ENCODE peak calls at places on chromosome 13, in four cellular contexts. X, D, J and A are unnamed samples.
A peak's percentile ranks its signal among the peaks of the same experiment; 100 is the strongest.

GRCh38 chr13:50167224-50167947 is 152.1 kb downstream of the KCNRG start:
- DNase-seq in J (no peak), D (no peak), X (no peak), A (no peak)

GRCh38 chr13:27923794-27924528 is 4.2 kb downstream of the PDX1 start:
- DNase-seq in X (no peak), J (no peak), D (no peak), A (peak; percentile 58)

GRCh38 chr13:50334944-50335343 is 319.7 kb downstream of the KCNRG start:
- DNase-seq in J (peak; percentile 30), X (peak; percentile 50), D (no peak), A (no peak)

GRCh38 chr13:66689628-66690027 is 540.5 kb downstream of the PCDH9 start:
- DNase-seq in X (no peak), D (no peak), J (no peak), A (peak; percentile 9)

GRCh38 chr13:35979378-35979911 is 151.7 kb downstream of the DCLK1 start:
- DNase-seq in D (no peak), J (no peak), X (no peak), A (no peak)

GRCh38 chr13:97395437-97396136 is 38.4 kb upstream of the RAP2A start:
- DNase-seq in J (no peak), X (no peak), D (no peak), A (no peak)

GRCh38 chr13:84563611-84564010 is 681.3 kb upstream of the SLITRK1 start:
- DNase-seq in J (no peak), X (no peak), D (no peak), A (no peak)

GRCh38 chr13:33649212-33649917 is 168.6 kb upstream of the RFC3 start:
- DNase-seq in X (peak; percentile 14), J (no peak), D (no peak), A (no peak)

GRCh38 chr13:36601186-36601585 is 72.6 kb upstream of the SERTM1 start:
- DNase-seq in J (no peak), X (no peak), D (no peak), A (no peak)

GRCh38 chr13:91389186-91389585 is 9.2 kb upstream of the GPC5 start:
- DNase-seq in X (no peak), D (no peak), J (no peak), A (no peak)

GRCh38 chr13:112951674-112952371 is 17.2 kb upstream of the MCF2L start:
- DNase-seq in X (peak; percentile 95), D (no peak), J (no peak), A (no peak)
- TF ChIP-seq JUNB in X (no peak), D (no peak), J (no peak), A (no peak)

GRCh38 chr13:24868874-24869273 is 104.9 kb downstream of the RNF17 start:
- DNase-seq in X (no peak), D (no peak), J (no peak), A (no peak)

GRCh38 chr13:24865158-24865557 is 101.2 kb downstream of the RNF17 start:
- DNase-seq in D (no peak), J (no peak), X (no peak), A (no peak)

GRCh38 chr13:24863748-24864540 is 100.0 kb downstream of the RNF17 start:
- DNase-seq in J (peak; percentile 41), X (no peak), D (no peak), A (no peak)

GRCh38 chr13:24864579-24864978 is 100.6 kb downstream of the RNF17 start:
- DNase-seq in J (no peak), X (no peak), D (no peak), A (no peak)

GRCh38 chr13:24866488-24866887 is 102.5 kb downstream of the RNF17 start:
- DNase-seq in D (no peak), J (no peak), X (no peak), A (no peak)
- TF ChIP-seq POLR2AphosphoS5 in D (no peak), J (no peak), X (no peak), A (no peak)

GRCh38 chr13:76245216-76245615 is 609.1 kb downstream of the LMO7 start:
- DNase-seq in J (no peak), X (no peak), D (no peak), A (no peak)
- TF ChIP-seq JUNB in J (no peak), X (no peak), D (no peak), A (no peak)

DNA sequence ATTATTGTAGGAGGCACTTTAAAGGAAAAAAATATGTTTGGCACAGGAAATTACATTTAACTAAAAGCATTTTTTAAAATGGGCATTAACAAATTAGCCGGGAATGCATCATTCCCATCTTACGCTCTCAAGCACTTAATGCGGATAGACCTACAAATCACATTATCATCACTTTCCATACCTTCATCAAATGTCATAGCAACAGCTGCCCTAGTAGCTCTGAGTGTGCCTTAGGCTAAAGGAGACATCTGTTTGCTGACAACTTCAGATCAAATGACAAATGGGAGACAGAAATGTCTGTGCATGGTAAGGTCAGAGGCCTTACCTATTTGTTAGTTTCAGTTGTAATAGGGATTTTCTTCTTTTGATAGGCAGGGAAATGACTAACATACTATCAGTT is 773.2 kb upstream of the SLC10A2 start:
- DNase-seq in D (no peak), J (no peak), X (no peak), A (no peak)
- TF ChIP-seq POLR2AphosphoS5 in D (no peak), J (no peak), X (no peak), A (no peak)

GRCh38 chr13:23711355-23711754 is 141.1 kb downstream of the TNFRSF19 start:
- DNase-seq in X (no peak), D (peak; percentile 15), J (no peak), A (no peak)

GRCh38 chr13:23705578-23705977 is 135.4 kb downstream of the TNFRSF19 start:
- DNase-seq in J (no peak), D (no peak), X (peak; percentile 42), A (no peak)

GRCh38 chr13:23709521-23709920 is 139.3 kb downstream of the TNFRSF19 start:
- DNase-seq in D (no peak), J (no peak), X (no peak), A (no peak)

GRCh38 chr13:23710366-23710765 is 140.2 kb downstream of the TNFRSF19 start:
- DNase-seq in X (no peak), D (no peak), J (no peak), A (no peak)

DNA sequence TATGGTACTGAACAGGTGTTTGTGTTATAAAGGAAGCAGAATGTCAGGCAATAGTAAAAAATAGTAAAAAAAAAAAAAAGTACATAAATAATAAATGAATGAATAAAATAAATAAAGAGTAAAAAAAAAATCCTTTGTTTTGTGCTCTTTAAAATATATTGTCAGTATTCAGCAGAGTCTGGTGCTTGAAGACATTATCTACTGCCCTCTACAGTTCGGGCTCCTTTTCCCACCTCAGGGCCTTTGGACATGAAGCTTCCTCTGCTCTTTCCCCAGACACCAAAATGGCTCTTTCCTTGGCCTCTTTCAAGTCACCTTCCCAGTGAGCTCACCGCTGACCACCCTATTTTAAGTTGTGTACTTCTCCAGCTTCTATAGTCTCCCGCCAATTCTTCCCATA is 137.5 kb downstream of the TNFRSF19 start:
- DNase-seq in X (no peak), J (no peak), D (no peak), A (no peak)
- TF ChIP-seq JUNB in X (no peak), J (no peak), D (no peak), A (no peak)

GRCh38 chr13:113552786-113553540 is 31.6 kb upstream of the TFDP1 start:
- DNase-seq in X (no peak), J (no peak), D (no peak), A (no peak)

GRCh38 chr13:113548778-113549621 is 35.6 kb upstream of the TFDP1 start:
- DNase-seq in J (peak; percentile 42), X (no peak), D (no peak), A (no peak)

GRCh38 chr13:113552079-113552478 is 32.5 kb upstream of the TFDP1 start:
- DNase-seq in J (no peak), D (no peak), X (no peak), A (no peak)

GRCh38 chr13:113550453-113550852 is 34.1 kb upstream of the TFDP1 start:
- DNase-seq in J (no peak), X (no peak), D (no peak), A (no peak)

GRCh38 chr13:113551081-113552000 is 33.2 kb upstream of the TFDP1 start:
- DNase-seq in J (no peak), D (no peak), X (no peak), A (no peak)
- TF ChIP-seq POLR2AphosphoS5 in J (no peak), D (no peak), X (no peak), A (no peak)

GRCh38 chr13:111872475-111873150 is 194.3 kb upstream of the SOX1 start:
- DNase-seq in X (no peak), D (no peak), J (no peak), A (no peak)
- TF ChIP-seq JUNB in X (no peak), D (no peak), J (no peak), A (no peak)

DNA sequence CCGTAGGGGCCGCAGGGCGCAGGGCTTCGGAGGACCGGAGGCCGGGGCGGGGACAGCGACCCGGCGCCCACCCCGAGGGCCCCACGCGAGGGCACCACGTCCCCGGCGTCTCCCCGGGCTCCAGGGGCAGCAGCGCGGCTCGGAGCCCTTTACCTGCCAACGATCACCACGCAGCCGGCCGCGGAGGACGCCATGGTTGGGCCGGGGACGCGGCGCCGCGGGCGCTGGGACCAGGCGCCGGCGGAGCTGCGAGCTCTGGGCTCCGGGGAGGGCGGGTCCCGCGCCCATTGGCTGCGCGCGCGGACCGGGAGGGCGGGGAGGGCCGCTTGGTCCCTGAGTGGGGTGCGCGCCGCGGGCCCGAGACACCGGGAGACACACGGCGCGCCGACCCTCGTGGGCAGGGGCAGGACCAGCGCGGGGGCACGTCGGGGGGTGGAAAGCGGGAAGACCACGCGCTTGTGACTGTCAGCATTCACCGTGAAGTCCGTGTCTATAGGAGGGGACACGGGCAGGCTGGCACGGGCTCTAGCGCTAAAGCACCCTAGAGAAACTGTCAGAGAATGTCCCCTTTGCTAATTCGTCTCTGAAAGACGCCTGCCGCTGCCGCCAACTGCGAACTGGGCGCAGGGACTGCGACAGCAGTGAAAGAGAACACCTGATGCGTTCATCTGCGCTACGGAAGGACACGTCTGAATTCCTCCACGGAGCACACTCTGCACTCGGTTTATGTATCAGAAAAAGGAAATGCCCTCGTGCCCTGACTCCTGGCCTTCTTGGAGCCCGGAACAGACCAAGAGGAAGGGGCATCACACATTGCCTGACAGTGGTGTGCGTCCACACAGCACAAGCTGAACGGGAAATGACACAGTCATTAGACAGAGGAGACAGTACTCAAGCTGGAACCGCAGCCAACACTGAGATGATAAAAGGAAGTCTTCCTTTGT is at the start of gene CRYL1:
- DNase-seq in X (peak; percentile 31), J (peak; percentile 79), D (peak; percentile 40), A (peak; percentile 60)
- TF ChIP-seq POLR2AphosphoS5 in X (peak; percentile 62), J (no peak), D (peak; percentile 68), A (peak; percentile 41)

GRCh38 chr13:73449258-73449657 is 390.5 kb downstream of the KLF5 start:
- DNase-seq in J (no peak), X (no peak), D (no peak), A (no peak)
- TF ChIP-seq JUNB in J (no peak), X (no peak), D (no peak), A (no peak)

DNA sequence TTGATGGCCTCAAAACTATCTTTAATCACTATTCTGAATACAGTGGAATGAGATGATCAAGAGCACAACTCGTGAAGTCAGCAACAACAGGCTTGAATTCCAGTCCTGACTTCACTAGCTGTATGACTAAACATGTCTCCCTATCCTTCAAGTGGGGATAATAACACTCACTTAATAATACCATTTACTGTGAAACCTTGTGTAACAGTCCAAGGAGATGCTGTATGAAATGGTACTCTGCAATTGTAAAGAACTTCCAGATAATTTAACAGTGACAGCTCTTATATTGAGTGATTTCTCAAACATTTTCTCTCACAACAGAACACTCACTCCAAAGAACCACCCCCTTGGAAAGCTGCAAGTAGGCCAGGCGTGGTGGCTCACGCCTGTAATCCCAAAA is 823.1 kb downstream of the DIAPH3 start:
- DNase-seq in J (no peak), X (no peak), D (no peak), A (no peak)
- TF ChIP-seq POLR2AphosphoS5 in J (no peak), X (no peak), D (no peak), A (no peak)